ENCODE peak calls at places on chromosomes 13 and 19, in five cellular contexts. X is omental fat pad; R is activated CD4-positive, alpha-beta T cell treated with anti-CD3 and anti-CD28 coated beads for 24 hours; O is AG08395; C is ELF-1. Y is an unnamed sample.

GRCh38 chr19:48391100-48392005 is at the start of gene KDELR1:
- DNase-seq in C (peak), X (peak), O (peak), R (peak), Y (peak)

GRCh38 chr13:102597029-102598015 is 536 bp downstream of the TPP2 start:
- DNase-seq in O (peak), C (peak), R (no peak), X (no peak), Y (no peak)

GRCh38 chr19:5961969-5962945 is 15.7 kb downstream of the RANBP3 start:
- DNase-seq in X (no peak), R (no peak), O (peak), C (no peak), Y (peak)

GRCh38 chr13:107370036-107370785 is 802.3 kb upstream of the ARGLU1 start:
- DNase-seq in C (no peak), X (no peak), O (peak), R (no peak), Y (no peak)

GRCh38 chr13:44131069-44131614 is 242.5 kb upstream of the SERP2 start:
- DNase-seq in R (no peak), C (no peak), O (no peak), X (no peak), Y (no peak)

GRCh38 chr19:4301590-4302237 is 475 bp downstream of the TMIGD2 start:
- DNase-seq in C (peak), O (no peak), X (no peak), R (no peak), Y (no peak)

GRCh38 chr13:79861731-79862130 is 380.8 kb downstream of the NDFIP2 start:
- DNase-seq in C (no peak), X (no peak), R (no peak), O (no peak), Y (no peak)

GRCh38 chr13:45194081-45194939 is 6.5 kb downstream of the KCTD4 start:
- DNase-seq in C (peak), R (no peak), O (no peak), X (no peak), Y (no peak)

GRCh38 chr13:73262862-73263627 is 204.2 kb downstream of the KLF5 start:
- DNase-seq in R (no peak), X (no peak), C (no peak), O (no peak), Y (no peak)

GRCh38 chr13:109088528-109088927 is 459.1 kb downstream of the MYO16 start:
- DNase-seq in O (no peak), X (no peak), C (no peak), R (no peak), Y (no peak)

GRCh38 chr19:35253316-35254286 is 4.8 kb downstream of the LSR start:
- DNase-seq in X (no peak), O (no peak), R (no peak), C (no peak), Y (no peak)

GRCh38 chr19:18152817-18153554 is at the start of gene PIK3R2:
- DNase-seq in R (peak), O (peak), X (peak), C (peak), Y (peak)

GRCh38 chr13:21913010-21913409 is 242.1 kb downstream of the FGF9 start:
- DNase-seq in O (no peak), C (peak), R (no peak), X (no peak), Y (no peak)

GRCh38 chr13:21240586-21240985 is 64.1 kb downstream of the MRPL57 start:
- DNase-seq in X (no peak), R (no peak), C (peak), O (peak), Y (no peak)

GRCh38 chr19:47723573-47723923 is 10.3 kb downstream of the EHD2 start:
- DNase-seq in C (no peak), R (no peak), X (no peak), O (no peak), Y (no peak)

GRCh38 chr19:43639507-43640423 is at the start of gene CADM4:
- DNase-seq in O (no peak), X (no peak), C (no peak), R (peak), Y (no peak)

GRCh38 chr19:15101479-15102082 is 5.6 kb upstream of the SYDE1 start:
- DNase-seq in R (peak), O (no peak), C (peak), X (no peak), Y (no peak)

GRCh38 chr13:98447881-98448641 is 128.8 kb downstream of the STK24 start:
- DNase-seq in X (peak), R (no peak), O (peak), C (peak), Y (peak)

GRCh38 chr19:42360787-42361544 is 29.1 kb downstream of the CNFN start:
- DNase-seq in X (no peak), R (no peak), O (no peak), C (peak), Y (no peak)

GRCh38 chr19:13441810-13442512 is 64.3 kb downstream of the CACNA1A start:
- DNase-seq in R (peak), O (peak), X (no peak), C (peak), Y (no peak)

Y was measured in NCI-H510A.